ENCODE peak calls at places on chromosome 3, in five cellular contexts. J is A549, A is endothelial cell of umbilical vein, F is HCT116, R is sigmoid colon. G is an unnamed sample.

GRCh38 chr3:155745795-155746550 is 1.1 kb upstream of the PLCH1 start:
- DNase-seq in J (peak; percentile 68), A (peak; percentile 27), F (peak; percentile 45), R (no peak), G (no peak)

GRCh38 chr3:51974277-51974962 is 444 bp upstream of the ABHD14A start:
- DNase-seq in J (no peak), A (no peak), F (no peak), R (no peak), G (no peak)

GRCh38 chr3:123476967-123477750 is 28.3 kb upstream of the ADCY5 start:
- DNase-seq in J (no peak), A (no peak), F (no peak), R (no peak), G (no peak)

GRCh38 chr3:122577409-122578028 is at the start of gene PARP15:
- DNase-seq in J (no peak), A (peak; percentile 24), F (no peak), R (no peak), G (no peak)

GRCh38 chr3:65732060-65732933 is 306.4 kb downstream of the MAGI1 start:
- DNase-seq in J (peak; percentile 33), A (peak; percentile 73), F (peak; percentile 29), R (no peak), G (no peak)

GRCh38 chr3:15899438-15899837 is 101.7 kb upstream of the ANKRD28 start:
- DNase-seq in J (no peak), A (peak; percentile 7), F (peak; percentile 40), R (no peak), G (no peak)

GRCh38 chr3:190582667-190583066 is 68.8 kb downstream of the IL1RAP start:
- DNase-seq in J (no peak), A (no peak), F (no peak), R (no peak), G (no peak)

GRCh38 chr3:113695426-113695817 is 1.0 kb downstream of the USF3 start:
- DNase-seq in J (no peak), A (no peak), F (no peak), R (no peak), G (no peak)

GRCh38 chr3:186298876-186299275 is 63.2 kb downstream of the DGKG start:
- DNase-seq in J (peak; percentile 17), A (no peak), F (no peak), R (no peak), G (no peak)

GRCh38 chr3:169362261-169362660 is 301.3 kb downstream of the MECOM start:
- DNase-seq in J (no peak), A (peak; percentile 33), F (no peak), R (no peak), G (no peak)

DNA sequence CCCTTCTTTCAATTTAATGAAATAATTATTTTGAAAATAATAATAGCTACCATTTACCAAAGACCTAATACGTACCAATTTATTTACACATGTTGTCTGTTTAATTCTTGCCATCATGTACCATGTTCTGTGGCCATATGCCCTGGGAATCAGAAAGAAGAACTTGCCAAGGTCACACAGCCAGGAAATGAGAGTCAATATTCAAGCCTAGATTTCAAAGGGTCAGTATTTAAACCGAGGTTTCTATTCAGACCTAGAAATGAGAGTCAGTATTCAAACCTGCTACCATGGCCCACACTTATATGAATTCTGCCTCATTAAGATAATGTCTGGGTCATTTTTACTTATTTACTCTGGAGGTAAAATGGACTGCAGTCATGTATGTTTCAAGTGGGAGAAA is 103.6 kb upstream of the TBL1XR1 start:
- DNase-seq in J (no peak), A (no peak), F (no peak), R (no peak), G (no peak)
- H3K4me1 ChIP-seq in J (peaks cover 15% of the 10 kb centered on the region), A (no peaks in the 10 kb centered on the region), F (no peaks in the 10 kb centered on the region), R (peaks cover 6% of the 10 kb centered on the region), G (no peaks in the 10 kb centered on the region)

GRCh38 chr3:46713898-46714552 is 3.6 kb downstream of the PRSS50 start:
- DNase-seq in J (no peak), A (no peak), F (no peak), R (peak; percentile 58), G (peak; percentile 74)
- TF ChIP-seq POLR2A in J (no peak), A (no peak), F (no peak), R (no peak), G (no peak)

GRCh38 chr3:62316525-62316924 is 56.8 kb downstream of the FEZF2 start:
- DNase-seq in J (no peak), A (no peak), F (no peak), R (no peak), G (no peak)
- H3K4me1 ChIP-seq in J (no peaks in the 10 kb centered on the region), A (peaks cover 9% of the 10 kb centered on the region), F (no peaks in the 10 kb centered on the region), R (no peaks in the 10 kb centered on the region), G (peaks cover 14% of the 10 kb centered on the region)

GRCh38 chr3:115659861-115660260 is 36.6 kb downstream of the GAP43 start:
- DNase-seq in J (no peak), A (no peak), F (no peak), R (no peak), G (no peak)

GRCh38 chr3:115657168-115657567 is 33.9 kb downstream of the GAP43 start:
- DNase-seq in J (no peak), A (no peak), F (no peak), R (no peak), G (no peak)

GRCh38 chr3:115659253-115659652 is 35.9 kb downstream of the GAP43 start:
- DNase-seq in J (no peak), A (no peak), F (no peak), R (no peak), G (no peak)

GRCh38 chr3:115658032-115658336 is 34.7 kb downstream of the GAP43 start:
- DNase-seq in J (no peak), A (no peak), F (no peak), R (no peak), G (no peak)

DNA sequence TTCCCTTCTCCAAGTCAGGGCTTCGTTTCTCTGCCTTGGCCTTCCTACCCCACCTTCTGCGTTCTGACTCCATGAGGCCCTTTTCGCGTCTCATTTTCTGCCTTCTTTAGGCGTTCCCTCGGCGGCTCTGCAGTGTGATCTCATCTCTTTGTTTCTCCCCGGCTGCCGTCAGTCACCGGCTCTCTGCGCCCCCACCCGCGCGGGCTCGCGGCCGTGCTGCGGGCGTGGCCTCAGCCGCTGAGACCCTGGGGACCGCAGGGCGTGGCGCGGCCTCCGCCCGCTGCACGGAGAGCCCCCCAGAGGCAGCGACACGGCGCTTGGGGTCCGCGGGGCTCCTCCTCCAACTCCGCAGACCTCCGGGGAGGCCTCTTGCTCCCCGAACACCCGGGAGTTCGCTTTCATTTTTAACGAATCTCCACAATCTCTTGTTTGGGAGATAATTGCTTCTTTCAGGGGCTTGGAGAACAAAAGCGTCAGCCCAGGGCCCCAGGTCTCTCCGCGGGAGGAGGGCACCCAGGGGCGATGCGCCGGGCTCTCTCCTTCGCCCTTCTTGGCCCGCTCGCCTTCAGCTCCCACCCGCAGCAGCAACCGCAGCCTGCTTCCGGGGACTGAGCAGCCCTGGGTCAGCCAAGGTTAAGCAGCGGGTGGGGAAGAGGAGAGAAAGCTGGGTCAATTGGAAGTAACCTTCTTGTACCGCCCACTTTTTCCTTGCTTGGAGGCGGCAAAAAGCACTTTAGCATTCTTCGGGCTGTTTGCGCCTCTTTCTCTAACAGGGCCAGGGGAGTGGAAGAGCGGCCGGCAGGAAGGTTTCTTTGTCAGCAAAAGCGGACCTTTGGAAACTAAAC is 35.2 kb downstream of the GAP43 start:
- DNase-seq in J (peak; percentile 48), A (peak; percentile 82), F (peak; percentile 4), R (peak; percentile 90), G (peak; percentile 85)
- TF ChIP-seq POLR2A in J (peak; percentile 37), A (peak; percentile 51), F (no peak), R (peak; percentile 34), G (no peak)

GRCh38 chr3:172139528-172140276 is 100.3 kb downstream of the FNDC3B start:
- DNase-seq in J (no peak), A (peak; percentile 56), F (no peak), R (no peak), G (no peak)
- H3K4me1 ChIP-seq in J (peaks cover 95% of the 10 kb centered on the region), A (peaks cover 89% of the 10 kb centered on the region), F (peaks cover 74% of the 10 kb centered on the region), R (peaks cover 73% of the 10 kb centered on the region), G (peaks cover 78% of the 10 kb centered on the region)